ENCODE peak calls at places on chromosomes 2 and 18, in six cellular contexts. One of them, this sample, is unnamed. For H3K4me1, the result is how much of the 10 kb centered on the place peaks cover.

GRCh38 chr2:96241901-96242611 is 23.7 kb downstream of the TMEM127 start:
- DNase-seq in ovary: no peak
- DNase-seq in left ventricle myocardium inferior: peak
- DNase-seq in body of pancreas: peak
- DNase-seq in heart right ventricle: no peak
- DNase-seq in Peyer's patch: no peak
- DNase-seq in this sample: peak

GRCh38 chr2:224260605-224261004 is 141.3 kb downstream of the FAM124B start:
- DNase-seq in body of pancreas: no peak
- DNase-seq in heart right ventricle: no peak
- DNase-seq in Peyer's patch: no peak
- DNase-seq in left ventricle myocardium inferior: no peak
- DNase-seq in ovary: no peak
- DNase-seq in this sample: no peak

GRCh38 chr2:26114144-26114543 is 58.7 kb upstream of the GAREM2 start:
- DNase-seq in body of pancreas: no peak
- DNase-seq in left ventricle myocardium inferior: no peak
- DNase-seq in ovary: no peak
- DNase-seq in heart right ventricle: no peak
- DNase-seq in Peyer's patch: no peak
- DNase-seq in this sample: no peak

GRCh38 chr18:42137671-42138375 is 182.8 kb downstream of the PIK3C3 start:
- DNase-seq in left ventricle myocardium inferior: no peak
- DNase-seq in ovary: no peak
- DNase-seq in Peyer's patch: no peak
- DNase-seq in body of pancreas: no peak
- DNase-seq in heart right ventricle: no peak
- DNase-seq in this sample: no peak

GRCh38 chr2:158676696-158677095 is 118.4 kb upstream of the DAPL1 start:
- DNase-seq in body of pancreas: no peak
- DNase-seq in left ventricle myocardium inferior: peak
- DNase-seq in ovary: no peak
- DNase-seq in Peyer's patch: no peak
- DNase-seq in heart right ventricle: peak
- DNase-seq in this sample: no peak

GRCh38 chr2:14288016-14288415 is 344.5 kb upstream of the LRATD1 start:
- DNase-seq in heart right ventricle: no peak
- DNase-seq in Peyer's patch: no peak
- DNase-seq in left ventricle myocardium inferior: no peak
- DNase-seq in body of pancreas: no peak
- DNase-seq in ovary: no peak
- DNase-seq in this sample: no peak

GRCh38 chr18:79900610-79901570 is 50.6 kb downstream of the SLC66A2 start:
- DNase-seq in body of pancreas: no peak
- DNase-seq in Peyer's patch: peak
- DNase-seq in left ventricle myocardium inferior: no peak
- DNase-seq in heart right ventricle: no peak
- DNase-seq in ovary: no peak
- DNase-seq in this sample: no peak

GRCh38 chr2:46067501-46068292 is 229.5 kb upstream of the EPAS1 start:
- DNase-seq in Peyer's patch: no peak
- DNase-seq in body of pancreas: no peak
- DNase-seq in left ventricle myocardium inferior: no peak
- DNase-seq in heart right ventricle: no peak
- DNase-seq in ovary: no peak
- DNase-seq in this sample: no peak

GRCh38 chr2:58925676-58926081 is 684.6 kb upstream of the FANCL start:
- DNase-seq in heart right ventricle: no peak
- DNase-seq in left ventricle myocardium inferior: peak
- DNase-seq in body of pancreas: no peak
- DNase-seq in Peyer's patch: no peak
- DNase-seq in ovary: no peak
- DNase-seq in this sample: no peak

GRCh38 chr2:82993631-82994030 is 1465.4 kb downstream of the SUCLG1 start:
- DNase-seq in body of pancreas: no peak
- DNase-seq in left ventricle myocardium inferior: no peak
- DNase-seq in heart right ventricle: no peak
- DNase-seq in ovary: no peak
- DNase-seq in Peyer's patch: no peak
- DNase-seq in this sample: no peak

GRCh38 chr2:19543271-19544019 is 185.0 kb upstream of the OSR1 start:
- DNase-seq in Peyer's patch: no peak
- DNase-seq in left ventricle myocardium inferior: no peak
- DNase-seq in heart right ventricle: no peak
- DNase-seq in body of pancreas: no peak
- DNase-seq in ovary: no peak
- DNase-seq in this sample: no peak

GRCh38 chr18:8800445-8800844 is 95.1 kb downstream of the MTCL1 start:
- DNase-seq in Peyer's patch: no peak
- DNase-seq in left ventricle myocardium inferior: no peak
- DNase-seq in ovary: no peak
- DNase-seq in body of pancreas: no peak
- DNase-seq in heart right ventricle: no peak
- DNase-seq in this sample: no peak

GRCh38 chr2:902584-902983 is 48.1 kb upstream of the SNTG2 start:
- DNase-seq in body of pancreas: no peak
- DNase-seq in heart right ventricle: no peak
- DNase-seq in ovary: no peak
- DNase-seq in Peyer's patch: no peak
- DNase-seq in left ventricle myocardium inferior: no peak
- DNase-seq in this sample: no peak

GRCh38 chr18:29912351-29912750 is 1130.2 kb downstream of the DSC3 start:
- DNase-seq in left ventricle myocardium inferior: no peak
- DNase-seq in ovary: no peak
- DNase-seq in body of pancreas: no peak
- DNase-seq in heart right ventricle: no peak
- DNase-seq in Peyer's patch: no peak
- DNase-seq in this sample: no peak

GRCh38 chr2:150526006-150526405 is 38.5 kb upstream of the RND3 start:
- DNase-seq in Peyer's patch: no peak
- DNase-seq in heart right ventricle: no peak
- DNase-seq in ovary: no peak
- DNase-seq in body of pancreas: no peak
- DNase-seq in left ventricle myocardium inferior: no peak
- DNase-seq in this sample: no peak

GRCh38 chr2:187438459-187438858 is 9.6 kb downstream of the CALCRL start:
- DNase-seq in heart right ventricle: no peak
- DNase-seq in Peyer's patch: no peak
- DNase-seq in ovary: no peak
- DNase-seq in left ventricle myocardium inferior: no peak
- DNase-seq in body of pancreas: no peak
- DNase-seq in this sample: no peak

GRCh38 chr2:241844831-241845578 is 13.7 kb downstream of the PDCD1 start:
- DNase-seq in Peyer's patch: no peak
- DNase-seq in left ventricle myocardium inferior: no peak
- DNase-seq in heart right ventricle: no peak
- DNase-seq in body of pancreas: no peak
- DNase-seq in ovary: no peak
- DNase-seq in this sample: no peak

GRCh38 chr2:47751856-47752414 is 31.0 kb upstream of the MSH6 start:
- DNase-seq in ovary: no peak
- DNase-seq in heart right ventricle: no peak
- DNase-seq in Peyer's patch: no peak
- DNase-seq in left ventricle myocardium inferior: no peak
- DNase-seq in body of pancreas: no peak
- DNase-seq in this sample: no peak

DNA sequence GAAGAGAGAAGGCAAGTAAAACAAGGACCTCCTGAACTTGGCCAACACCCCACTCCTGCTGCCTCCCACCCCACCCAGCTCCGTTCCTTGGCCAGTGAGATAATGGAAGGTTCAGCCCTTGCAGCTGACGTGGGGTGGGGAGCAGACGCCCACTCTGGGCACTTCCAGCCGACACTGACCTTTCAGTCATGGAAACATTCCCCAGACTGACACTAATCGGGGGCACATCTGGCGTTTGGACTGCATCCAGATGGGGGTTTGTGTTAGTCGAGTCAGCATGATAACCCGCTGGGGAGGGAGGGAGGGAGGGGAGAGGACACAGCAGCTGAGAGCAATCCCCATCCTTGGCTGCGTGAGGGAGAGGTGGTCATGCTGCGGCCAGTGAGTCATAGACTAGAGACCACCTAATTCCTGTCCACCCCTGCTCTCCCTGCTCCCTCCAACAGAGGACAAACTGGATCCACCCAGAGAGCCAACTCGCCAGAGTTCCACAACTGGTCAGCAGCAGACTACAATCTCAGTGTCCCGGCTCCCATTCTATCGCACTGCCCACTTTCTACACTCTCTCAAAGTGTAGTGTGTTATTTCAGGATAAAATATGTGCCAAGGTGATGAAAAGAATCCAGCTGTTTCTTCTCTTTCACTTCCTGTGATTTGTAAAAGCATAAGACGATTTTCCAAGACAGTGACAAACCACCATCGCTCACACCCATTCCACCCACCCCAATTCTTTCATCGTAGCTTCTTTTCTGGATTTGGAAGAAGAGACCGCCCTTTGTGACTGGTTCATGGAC is 115.4 kb upstream of the PKDCC start:
- DNase-seq in ovary: peak
- DNase-seq in heart right ventricle: peak
- DNase-seq in Peyer's patch: peak
- DNase-seq in left ventricle myocardium inferior: peak
- DNase-seq in body of pancreas: peak
- DNase-seq in this sample: no peak
- H3K4me1 ChIP-seq in ovary: under half
- H3K4me1 ChIP-seq in heart right ventricle: under half
- H3K4me1 ChIP-seq in Peyer's patch: under half
- H3K4me1 ChIP-seq in left ventricle myocardium inferior: half or more
- H3K4me1 ChIP-seq in body of pancreas: under half
- H3K4me1 ChIP-seq in this sample: under half

GRCh38 chr2:69767034-69767433 is 25.1 kb downstream of the ANXA4 start:
- DNase-seq in heart right ventricle: no peak
- DNase-seq in ovary: no peak
- DNase-seq in left ventricle myocardium inferior: no peak
- DNase-seq in Peyer's patch: no peak
- DNase-seq in body of pancreas: no peak
- DNase-seq in this sample: no peak
- H3K4me1 ChIP-seq in heart right ventricle: half or more
- H3K4me1 ChIP-seq in ovary: under half
- H3K4me1 ChIP-seq in left ventricle myocardium inferior: under half
- H3K4me1 ChIP-seq in Peyer's patch: half or more
- H3K4me1 ChIP-seq in body of pancreas: half or more
- H3K4me1 ChIP-seq in this sample: under half

GRCh38 chr2:231634412-231634811 is 41.7 kb downstream of the TEX44 start:
- DNase-seq in Peyer's patch: no peak
- DNase-seq in body of pancreas: no peak
- DNase-seq in heart right ventricle: no peak
- DNase-seq in ovary: no peak
- DNase-seq in left ventricle myocardium inferior: no peak
- DNase-seq in this sample: no peak
- H3K4me1 ChIP-seq in Peyer's patch: under half
- H3K4me1 ChIP-seq in body of pancreas: under half
- H3K4me1 ChIP-seq in heart right ventricle: under half
- H3K4me1 ChIP-seq in ovary: under half
- H3K4me1 ChIP-seq in left ventricle myocardium inferior: under half
- H3K4me1 ChIP-seq in this sample: under half

GRCh38 chr2:55136138-55136541 is 85.9 kb upstream of the RTN4 start:
- DNase-seq in left ventricle myocardium inferior: no peak
- DNase-seq in body of pancreas: peak
- DNase-seq in heart right ventricle: no peak
- DNase-seq in ovary: no peak
- DNase-seq in Peyer's patch: peak
- DNase-seq in this sample: peak
- H3K4me1 ChIP-seq in left ventricle myocardium inferior: under half
- H3K4me1 ChIP-seq in body of pancreas: under half
- H3K4me1 ChIP-seq in heart right ventricle: under half
- H3K4me1 ChIP-seq in ovary: under half
- H3K4me1 ChIP-seq in Peyer's patch: under half
- H3K4me1 ChIP-seq in this sample: under half

GRCh38 chr2:127632592-127633489 is 13.1 kb upstream of the GPR17 start:
- DNase-seq in left ventricle myocardium inferior: no peak
- DNase-seq in ovary: no peak
- DNase-seq in heart right ventricle: peak
- DNase-seq in body of pancreas: no peak
- DNase-seq in Peyer's patch: no peak
- DNase-seq in this sample: no peak

GRCh38 chr2:127633556-127634065 is 12.3 kb upstream of the GPR17 start:
- DNase-seq in Peyer's patch: no peak
- DNase-seq in left ventricle myocardium inferior: no peak
- DNase-seq in heart right ventricle: peak
- DNase-seq in ovary: no peak
- DNase-seq in body of pancreas: no peak
- DNase-seq in this sample: no peak

GRCh38 chr2:127635380-127636237 is 10.3 kb upstream of the GPR17 start:
- DNase-seq in heart right ventricle: peak
- DNase-seq in Peyer's patch: no peak
- DNase-seq in left ventricle myocardium inferior: no peak
- DNase-seq in ovary: no peak
- DNase-seq in body of pancreas: no peak
- DNase-seq in this sample: no peak

GRCh38 chr2:127634626-127635379 is 11.2 kb upstream of the GPR17 start:
- DNase-seq in heart right ventricle: peak
- DNase-seq in ovary: no peak
- DNase-seq in left ventricle myocardium inferior: no peak
- DNase-seq in body of pancreas: no peak
- DNase-seq in Peyer's patch: no peak
- DNase-seq in this sample: no peak

GRCh38 chr2:127634066-127634617 is 11.8 kb upstream of the GPR17 start:
- DNase-seq in left ventricle myocardium inferior: no peak
- DNase-seq in Peyer's patch: no peak
- DNase-seq in ovary: no peak
- DNase-seq in heart right ventricle: peak
- DNase-seq in body of pancreas: no peak
- DNase-seq in this sample: no peak
- H3K4me1 ChIP-seq in left ventricle myocardium inferior: half or more
- H3K4me1 ChIP-seq in Peyer's patch: under half
- H3K4me1 ChIP-seq in ovary: under half
- H3K4me1 ChIP-seq in heart right ventricle: half or more
- H3K4me1 ChIP-seq in body of pancreas: under half
- H3K4me1 ChIP-seq in this sample: under half